ENCODE peak calls at places on chromosome 20, in six cellular contexts. V is PC-3; N is upper lobe of right lung; B is left lung; E is ovary; J is CD4-positive, CD25-positive, alpha-beta regulatory T cell. T is an unnamed sample.

GRCh38 chr20:14055127-14055742 is 59.9 kb downstream of the MACROD2 start:
- DNase-seq in E (peak; percentile 19), B (no peak), V (peak; percentile 83), J (no peak), N (no peak), T (no peak)

GRCh38 chr20:40719330-40719729 is 30.3 kb upstream of the MAFB start:
- DNase-seq in E (no peak), J (no peak), V (no peak), B (no peak), N (no peak), T (no peak)

GRCh38 chr20:58374906-58375760 is 13.9 kb upstream of the VAPB start:
- DNase-seq in E (no peak), B (no peak), V (no peak), N (no peak), J (no peak), T (no peak)

GRCh38 chr20:15252289-15252688 is 914.9 kb upstream of the FLRT3 start:
- DNase-seq in J (no peak), E (no peak), V (no peak), B (no peak), N (no peak), T (no peak)

GRCh38 chr20:32189691-32190607 is 17.6 kb downstream of the PLAGL2 start:
- DNase-seq in B (peak; percentile 87), N (peak; percentile 74), V (no peak), E (peak; percentile 43), J (peak; percentile 39), T (peak; percentile 49)

GRCh38 chr20:49964964-49965780 is 17.6 kb upstream of the SNAI1 start:
- DNase-seq in E (no peak), N (no peak), V (peak; percentile 69), B (no peak), J (no peak), T (no peak)

GRCh38 chr20:10557685-10558084 is 116.1 kb downstream of the JAG1 start:
- DNase-seq in J (no peak), N (no peak), E (no peak), B (no peak), V (no peak), T (no peak)

GRCh38 chr20:58659841-58660240 is 8.8 kb downstream of the STX16 start:
- DNase-seq in N (no peak), E (no peak), B (no peak), V (peak; percentile 46), J (no peak), T (no peak)

GRCh38 chr20:25198663-25199363 is 3.3 kb downstream of the ENTPD6 start:
- DNase-seq in J (no peak), E (no peak), N (no peak), V (no peak), B (no peak), T (no peak)

GRCh38 chr20:3430376-3431069 is 23.1 kb upstream of the DNAAF9 start:
- DNase-seq in E (no peak), N (no peak), V (no peak), B (no peak), J (no peak), T (no peak)

GRCh38 chr20:49677777-49678758 is 35.6 kb downstream of the B4GALT5 start:
- DNase-seq in B (no peak), E (no peak), J (no peak), N (no peak), V (peak; percentile 53), T (no peak)

GRCh38 chr20:11810316-11811130 is 107.2 kb upstream of the BTBD3 start:
- DNase-seq in B (no peak), J (no peak), N (no peak), V (peak; percentile 75), E (no peak), T (no peak)

GRCh38 chr20:37575884-37576283 is 48.2 kb upstream of the BLCAP start:
- DNase-seq in V (no peak), B (no peak), J (no peak), E (no peak), N (no peak), T (no peak)

GRCh38 chr20:2847802-2848201 is 7.3 kb downstream of the VPS16 start:
- DNase-seq in B (no peak), N (no peak), E (no peak), J (no peak), V (no peak), T (no peak)

DNA sequence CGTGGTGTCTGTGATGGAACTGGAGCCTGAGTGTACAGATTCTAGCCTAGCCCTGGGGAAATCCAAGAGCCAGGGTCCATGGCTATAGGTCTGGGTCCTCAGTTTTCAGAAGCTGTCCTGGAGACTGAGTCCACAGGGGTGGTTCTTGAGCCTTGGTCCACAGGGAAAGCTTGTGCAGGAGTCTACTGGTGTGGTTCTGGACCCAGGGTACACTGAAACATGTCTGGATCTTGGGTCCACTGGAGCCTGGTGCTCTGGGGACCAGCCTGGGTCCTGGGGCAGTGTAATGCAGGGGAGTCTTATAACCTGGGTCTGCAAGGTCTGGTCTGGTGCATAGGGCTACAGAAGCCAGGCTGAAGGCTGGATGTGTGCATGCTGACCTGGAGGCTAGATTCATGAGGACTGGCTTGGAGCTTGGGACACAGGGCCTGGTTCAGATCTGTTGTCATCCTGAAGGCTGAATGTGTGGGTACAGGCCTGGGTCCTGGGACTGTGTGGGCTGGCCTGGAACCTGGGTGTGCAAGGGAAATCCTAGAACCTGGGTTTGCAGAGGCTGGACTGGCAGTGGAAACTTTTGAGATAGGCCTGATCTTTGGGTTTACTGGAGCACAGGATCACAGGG is 5.5 kb downstream of the CST9L start:
- DNase-seq in N (no peak), B (no peak), J (no peak), V (no peak), E (no peak), T (no peak)
- H3K4me1 ChIP-seq in N (no peaks in the 10 kb centered on the region), B (no peaks in the 10 kb centered on the region), J (no peaks in the 10 kb centered on the region), V (no peaks in the 10 kb centered on the region), E (no peaks in the 10 kb centered on the region), T (no peaks in the 10 kb centered on the region)

DNA sequence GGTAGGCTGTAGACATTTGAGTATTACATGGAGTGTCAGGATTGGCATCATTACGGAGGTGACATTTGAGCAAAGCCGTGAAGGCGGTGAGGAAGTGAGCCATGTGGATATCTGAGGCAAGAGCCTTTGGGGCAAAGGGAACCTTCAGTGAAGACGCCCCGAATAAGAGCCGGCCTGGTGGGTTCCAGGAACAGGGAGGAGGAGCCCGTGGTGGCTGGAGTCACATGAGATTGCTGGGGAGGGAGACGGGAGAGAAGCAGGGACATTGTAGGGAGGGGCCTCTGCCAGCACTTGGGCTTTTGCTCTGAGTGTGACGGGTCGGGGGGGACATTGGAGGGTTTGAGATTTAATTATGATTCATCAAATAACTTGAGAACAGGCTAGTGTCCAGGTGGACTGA is 78.3 kb downstream of the PHACTR3 start:
- DNase-seq in B (no peak), V (no peak), J (no peak), E (no peak), N (no peak), T (no peak)
- H3K27ac ChIP-seq in B (no peak overlapping the region), V (no peak overlapping the region), J (no peak overlapping the region), E (no peak overlapping the region), N (no peak overlapping the region), T (no peak overlapping the region)

DNA sequence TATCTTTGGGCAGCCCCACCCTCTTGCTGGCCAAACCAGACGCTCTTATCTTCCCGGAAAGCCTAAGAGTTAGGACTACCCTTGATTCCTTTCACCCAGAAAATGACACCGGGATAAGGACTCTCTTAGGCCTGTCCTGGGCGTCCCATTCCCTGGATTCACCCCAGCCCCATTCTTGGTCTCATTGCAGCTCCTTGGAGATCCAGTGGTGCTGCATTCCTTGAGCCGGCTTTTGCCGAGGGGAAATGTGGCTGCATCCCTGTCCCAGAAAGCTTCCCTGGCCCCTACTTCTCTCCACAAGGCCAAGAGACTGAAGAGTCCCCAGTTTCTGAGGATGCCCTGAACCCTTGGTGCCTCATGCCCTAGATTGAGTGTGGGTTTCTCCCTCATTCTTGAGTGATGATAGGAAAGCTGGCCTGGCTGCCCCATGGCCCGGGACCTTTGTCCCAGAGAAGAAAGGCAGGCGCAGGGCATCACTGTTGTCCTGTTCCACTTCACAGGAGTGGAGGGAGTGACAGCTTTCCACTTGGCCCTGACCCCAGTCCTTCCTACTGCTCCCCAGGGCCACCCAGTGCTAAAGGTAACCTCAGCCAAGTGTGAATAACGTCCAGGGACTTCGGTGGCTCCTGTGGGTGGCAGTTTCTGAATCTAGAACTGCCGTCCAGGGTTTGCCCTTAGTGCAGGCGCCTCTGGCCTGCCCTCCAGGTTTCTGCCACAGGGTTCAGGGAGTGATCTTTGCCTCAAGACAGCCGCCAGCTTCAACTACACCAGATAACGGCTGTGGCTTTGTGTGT is 42.7 kb upstream of the MYL9 start:
- DNase-seq in N (no peak), J (no peak), B (no peak), E (no peak), V (no peak), T (no peak)
- H3K36me3 ChIP-seq in N (peaks cover 69% of the 10 kb centered on the region), J (peaks cover 46% of the 10 kb centered on the region), B (no peaks in the 10 kb centered on the region), E (no peaks in the 10 kb centered on the region), V (peaks cover 36% of the 10 kb centered on the region), T (peaks cover 40% of the 10 kb centered on the region)

GRCh38 chr20:51799586-51799985 is 2.7 kb downstream of the SALL4 start:
- DNase-seq in V (no peak), E (no peak), J (no peak), N (no peak), B (no peak), T (no peak)

GRCh38 chr20:51800132-51800721 is 2.1 kb downstream of the SALL4 start:
- DNase-seq in N (peak; percentile 83), B (peak; percentile 91), J (peak; percentile 5), V (peak; percentile 92), E (peak; percentile 40), T (peak; percentile 14)

GRCh38 chr20:51796332-51796731 is 6.0 kb downstream of the SALL4 start:
- DNase-seq in B (no peak), E (no peak), N (no peak), V (no peak), J (no peak), T (no peak)

GRCh38 chr20:51800769-51801219 is 1.5 kb downstream of the SALL4 start:
- DNase-seq in E (no peak), J (no peak), B (no peak), N (no peak), V (peak; percentile 54), T (no peak)

DNA sequence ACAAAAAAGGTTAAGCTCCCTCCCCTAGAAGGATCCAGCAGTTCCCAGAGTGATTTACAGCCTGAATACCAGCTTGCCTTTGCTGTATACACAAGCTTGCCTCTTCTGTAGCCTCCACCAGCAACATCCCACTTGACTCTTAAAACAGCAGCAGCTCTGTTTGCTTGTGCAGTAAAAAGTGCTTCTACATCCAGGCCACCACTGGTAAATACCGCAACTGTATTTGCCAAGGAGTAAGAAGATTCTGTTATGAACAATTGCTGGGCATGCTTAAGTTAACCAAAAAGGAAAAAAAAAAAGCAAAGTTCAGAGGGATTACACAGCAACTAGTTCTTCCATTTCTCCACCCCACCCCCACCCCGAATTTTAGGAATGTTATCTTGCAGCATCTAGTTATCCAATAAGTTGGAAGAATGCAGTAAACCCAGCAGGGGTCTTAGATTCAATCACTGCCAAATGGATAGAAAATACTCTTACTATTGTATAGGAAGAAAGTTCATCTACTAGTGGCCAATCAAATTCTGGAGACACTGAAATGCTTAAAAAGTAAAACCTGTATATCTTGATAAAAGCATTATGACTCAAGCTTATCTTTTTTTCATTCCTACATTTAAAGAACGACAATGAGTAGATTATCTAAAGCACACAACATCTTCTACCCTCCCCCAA is 4.8 kb downstream of the SALL4 start:
- DNase-seq in N (no peak), V (peak; percentile 26), J (no peak), E (no peak), B (no peak), T (no peak)
- H3K4me1 ChIP-seq in N (peaks cover 22% of the 10 kb centered on the region), V (peaks cover 22% of the 10 kb centered on the region), J (no peaks in the 10 kb centered on the region), E (peaks cover 5% of the 10 kb centered on the region), B (peaks cover 31% of the 10 kb centered on the region), T (peaks cover 6% of the 10 kb centered on the region)

GRCh38 chr20:6974819-6975218 is 207.3 kb downstream of the BMP2 start:
- DNase-seq in J (no peak), E (no peak), N (no peak), B (no peak), V (no peak), T (no peak)
- H3K27ac ChIP-seq in J (no peak overlapping the region), E (no peak overlapping the region), N (no peak overlapping the region), B (no peak overlapping the region), V (no peak overlapping the region), T (no peak overlapping the region)

T was measured in CD4-positive, alpha-beta memory T cell.